ENCODE peak calls at places on chromosomes 4 and X, in ten cellular contexts. E, D, O, A, R, K, V, B, Z and W are unnamed samples.

GRCh38 chr4:108247511-108248088 is 78.9 kb upstream of the LEF1 start:
- DNase-seq in O (no peak), Z (peak), R (no peak), K (no peak), D (no peak), A (no peak), V (no peak), E (peak), B (peak), W (no peak)

GRCh38 chr4:115028682-115029385 is 84.6 kb downstream of the NDST4 start:
- DNase-seq in A (no peak), V (no peak), K (no peak), E (no peak), D (no peak), B (no peak), O (no peak), R (no peak), Z (no peak), W (no peak)

GRCh38 chr4:173214661-173215060 is 46.0 kb downstream of the GALNT7 start:
- DNase-seq in K (no peak), O (no peak), Z (no peak), E (no peak), R (no peak), D (no peak), V (no peak), A (no peak), B (no peak), W (no peak)

GRCh38 chr4:15451181-15451865 is 18.4 kb upstream of the CC2D2A start:
- DNase-seq in D (no peak), V (no peak), R (no peak), Z (no peak), A (no peak), O (no peak), E (no peak), K (no peak), B (no peak), W (no peak)

GRCh38 chrX:21926527-21927278 is 13.8 kb upstream of the SMS start:
- DNase-seq in V (no peak), Z (peak), O (no peak), A (no peak), B (peak), E (no peak), K (peak), R (no peak), D (no peak), W (peak)

GRCh38 chrX:24493740-24494543 is 28.9 kb downstream of the PDK3 start:
- DNase-seq in A (no peak), R (no peak), D (no peak), V (no peak), K (no peak), Z (no peak), E (no peak), O (no peak), B (no peak), W (no peak)

GRCh38 chr4:108224628-108225053 is 55.9 kb upstream of the LEF1 start:
- DNase-seq in E (no peak), Z (no peak), K (no peak), A (peak), V (no peak), R (no peak), O (no peak), B (no peak), D (no peak), W (no peak)

GRCh38 chr4:169416997-169417396 is 146.2 kb upstream of the SH3RF1 start:
- DNase-seq in B (peak), E (no peak), O (no peak), K (no peak), A (no peak), D (no peak), Z (peak), V (no peak), R (no peak), W (no peak)

GRCh38 chr4:176782794-176783193 is 9.9 kb downstream of the VEGFC start:
- DNase-seq in K (no peak), V (no peak), O (no peak), A (no peak), E (no peak), R (no peak), B (peak), D (no peak), Z (no peak), W (no peak)

GRCh38 chrX:70386240-70386639 is 36.9 kb upstream of the GDPD2 start:
- DNase-seq in D (no peak), K (no peak), V (no peak), B (no peak), O (no peak), Z (no peak), A (no peak), E (no peak), R (no peak), W (no peak)

GRCh38 chr4:150176559-150176958 is 98.3 kb downstream of the DCLK2 start:
- DNase-seq in Z (no peak), E (no peak), O (no peak), B (no peak), A (peak), D (peak), V (no peak), R (peak), K (no peak), W (peak)

GRCh38 chr4:55920571-55920970 is 28.2 kb upstream of the CEP135 start:
- DNase-seq in V (no peak), B (no peak), D (no peak), O (no peak), K (no peak), A (no peak), R (no peak), Z (no peak), E (no peak), W (no peak)

GRCh38 chr4:78939667-78940008 is 400 bp upstream of the PAQR3 start:
- DNase-seq in K (no peak), E (no peak), D (no peak), O (no peak), A (no peak), R (no peak), Z (no peak), V (no peak), B (no peak), W (no peak)

GRCh38 chrX:2774057-2774456 is 22.2 kb downstream of the XG start:
- DNase-seq in K (no peak), D (no peak), V (no peak), R (no peak), O (no peak), E (no peak), Z (no peak), B (no peak), A (no peak), W (no peak)